ENCODE peak calls at places on chromosome 16, in four cellular contexts. S, T, A and D are unnamed samples. For H3K4me1, the result is how much of the 10 kb centered on the place peaks cover.

GRCh38 chr16:57757326-57757786 is 21.8 kb downstream of the KATNB1 start:
- DNase-seq in A (peak), T (peak), S (no peak), D (peak)

GRCh38 chr16:15052747-15053476 is 3.0 kb downstream of the NTAN1 start:
- DNase-seq in T (no peak), S (no peak), A (no peak), D (no peak)

GRCh38 chr16:80846275-80847013 is 42.0 kb upstream of the CDYL2 start:
- DNase-seq in T (no peak), S (no peak), A (no peak), D (no peak)

GRCh38 chr16:74561626-74562025 is 45.3 kb downstream of the GLG1 start:
- DNase-seq in T (no peak), S (no peak), A (no peak), D (no peak)

GRCh38 chr16:53355064-53355463 is 79.2 kb upstream of the RBL2 start:
- DNase-seq in T (peak), S (no peak), A (no peak), D (no peak)

GRCh38 chr16:57464523-57464922 is 2.0 kb downstream of the POLR2C start:
- DNase-seq in T (no peak), S (no peak), A (no peak), D (no peak)

GRCh38 chr16:2817496-2818277 is 650 bp downstream of the PRSS21 start:
- DNase-seq in T (peak), A (no peak), S (no peak), D (no peak)

GRCh38 chr16:87918314-87918713 is 18.0 kb downstream of the CA5A start:
- DNase-seq in S (no peak), A (peak), T (no peak), D (no peak)

GRCh38 chr16:50928065-50928464 is 186.2 kb downstream of the CYLD start:
- DNase-seq in A (no peak), S (no peak), T (no peak), D (no peak)

GRCh38 chr16:11481987-11482386 is 104.7 kb downstream of the LITAF start:
- DNase-seq in S (no peak), A (no peak), T (no peak), D (no peak)

GRCh38 chr16:79850348-79850747 is 249.8 kb upstream of the MAF start:
- DNase-seq in A (no peak), T (no peak), S (no peak), D (no peak)

GRCh38 chr16:54506691-54507090 is 220.1 kb upstream of the IRX3 start:
- DNase-seq in S (no peak), T (no peak), A (no peak), D (peak)
- H3K4me1 ChIP-seq in S (under half), T (under half), A (under half), D (under half)

DNA sequence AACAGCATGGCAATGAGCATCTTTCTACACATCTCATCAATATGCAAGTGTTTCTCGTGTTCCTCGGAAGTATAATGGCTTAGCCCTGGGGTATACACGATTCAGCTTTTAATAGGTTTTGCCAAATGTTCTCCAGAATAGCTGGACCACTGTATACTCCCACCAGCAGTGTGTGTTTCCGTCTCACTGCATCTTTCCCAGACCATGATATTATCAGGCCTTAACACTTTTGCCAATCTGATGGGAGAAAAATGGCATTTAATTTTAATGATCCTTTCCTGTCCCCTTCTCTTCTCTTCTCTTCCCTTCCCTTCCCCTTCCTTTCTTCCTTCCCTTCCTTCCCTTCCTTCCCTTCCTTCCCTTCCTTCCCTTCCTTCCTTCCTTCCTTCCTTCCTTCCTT is 30.8 kb downstream of the PRKCB start:
- DNase-seq in A (no peak), S (no peak), T (no peak), D (no peak)
- H3K4me1 ChIP-seq in A (under half), S (under half), T (under half), D (under half)

GRCh38 chr16:68782198-68783174 is 45.4 kb downstream of the CDH1 start:
- DNase-seq in T (no peak), A (no peak), S (no peak), D (no peak)
- H3K4me1 ChIP-seq in T (under half), A (under half), S (under half), D (under half)

GRCh38 chr16:83899978-83900377 is 1.1 kb downstream of the MLYCD start:
- DNase-seq in T (no peak), S (no peak), A (no peak), D (no peak)
- H3K4me1 ChIP-seq in T (under half), S (under half), A (half or more), D (under half)

GRCh38 chr16:88924834-88925539 is 52.0 kb downstream of the CBFA2T3 start:
- DNase-seq in T (no peak), A (no peak), S (peak), D (peak)
- H3K4me1 ChIP-seq in T (under half), A (half or more), S (under half), D (under half)

DNA sequence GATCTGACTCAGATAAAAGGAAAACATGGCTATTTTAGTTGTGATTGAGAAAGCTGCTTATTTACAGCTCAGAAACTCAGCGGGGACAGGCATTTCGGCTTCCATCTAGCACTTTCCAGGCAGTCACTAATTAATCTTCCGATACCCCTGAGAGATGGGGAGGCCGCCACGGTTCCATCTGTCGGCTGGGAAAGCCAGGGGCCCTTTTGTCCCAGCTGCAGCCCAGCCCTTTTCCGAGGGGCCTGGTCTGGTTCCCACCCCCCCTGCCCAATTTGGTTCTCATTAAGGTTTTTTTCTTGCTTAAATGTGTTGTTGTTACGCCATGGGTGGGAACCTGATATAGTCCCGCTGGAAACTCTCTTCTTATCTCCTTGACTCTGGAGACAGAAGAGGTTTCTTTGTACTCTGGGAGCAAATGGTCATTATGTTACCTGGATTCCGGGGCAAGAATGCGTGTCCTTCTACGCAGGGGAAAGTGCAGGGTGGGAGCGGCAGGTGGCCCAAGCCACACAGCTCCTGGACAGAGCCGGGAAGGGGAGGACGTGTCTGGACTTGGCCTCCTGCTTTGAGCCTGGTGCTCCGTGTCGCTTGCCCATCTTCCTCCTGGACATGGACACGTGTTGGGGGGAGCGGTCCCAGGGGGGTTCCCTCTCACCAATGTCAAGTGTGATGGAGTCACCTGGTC is 50.9 kb upstream of the GSE1 start:
- DNase-seq in T (peak), S (no peak), A (no peak), D (no peak)
- H3K4me1 ChIP-seq in T (under half), S (under half), A (half or more), D (half or more)